ENCODE peak calls at places on chromosomes 11 and 22, in ten cellular contexts. G, O, F, M, S, A, L, I, U and P are unnamed samples.

GRCh38 chr11:17954395-17955252 is 58.2 kb downstream of the SERGEF start:
- DNase-seq in G (no peak), O (no peak), F (no peak), M (no peak), S (no peak), A (no peak), L (no peak), I (no peak), U (no peak), P (no peak)

GRCh38 chr22:48874956-48875355 is 952.7 kb downstream of the BRD1 start:
- DNase-seq in G (no peak), O (no peak), F (no peak), M (peak; percentile 44), S (no peak), A (peak; percentile 13), L (no peak), I (no peak), U (no peak), P (no peak)

GRCh38 chr11:61056566-61056965 is 45.7 kb upstream of the CD5 start:
- DNase-seq in G (peak; percentile 46), O (no peak), F (no peak), M (no peak), S (no peak), A (no peak), L (no peak), I (no peak), U (no peak), P (no peak)

GRCh38 chr11:122108192-122108799 is 7.7 kb downstream of the BLID start:
- DNase-seq in G (no peak), O (peak; percentile 36), F (no peak), M (no peak), S (no peak), A (no peak), L (no peak), I (no peak), U (peak; percentile 62), P (no peak)

GRCh38 chr11:104191124-104191523 is 27.2 kb upstream of the PDGFD start:
- DNase-seq in G (no peak), O (no peak), F (no peak), M (no peak), S (no peak), A (no peak), L (no peak), I (no peak), U (no peak), P (no peak)

GRCh38 chr11:114709960-114710359 is 31.6 kb downstream of the NXPE2 start:
- DNase-seq in G (no peak), O (no peak), F (no peak), M (no peak), S (no peak), A (no peak), L (no peak), I (no peak), U (no peak), P (no peak)

GRCh38 chr11:117230286-117230961 is 1.4 kb downstream of the PCSK7 start:
- DNase-seq in G (peak; percentile 45), O (no peak), F (no peak), M (no peak), S (no peak), A (no peak), L (peak; percentile 46), I (no peak), U (no peak), P (no peak)

GRCh38 chr11:68804786-68805185 is 36.9 kb downstream of the CPT1A start:
- DNase-seq in G (no peak), O (no peak), F (no peak), M (no peak), S (no peak), A (no peak), L (no peak), I (no peak), U (no peak), P (no peak)

GRCh38 chr11:19727246-19727645 is 14.6 kb downstream of the NAV2 start:
- DNase-seq in G (no peak), O (no peak), F (no peak), M (no peak), S (no peak), A (no peak), L (no peak), I (no peak), U (no peak), P (no peak)

DNA sequence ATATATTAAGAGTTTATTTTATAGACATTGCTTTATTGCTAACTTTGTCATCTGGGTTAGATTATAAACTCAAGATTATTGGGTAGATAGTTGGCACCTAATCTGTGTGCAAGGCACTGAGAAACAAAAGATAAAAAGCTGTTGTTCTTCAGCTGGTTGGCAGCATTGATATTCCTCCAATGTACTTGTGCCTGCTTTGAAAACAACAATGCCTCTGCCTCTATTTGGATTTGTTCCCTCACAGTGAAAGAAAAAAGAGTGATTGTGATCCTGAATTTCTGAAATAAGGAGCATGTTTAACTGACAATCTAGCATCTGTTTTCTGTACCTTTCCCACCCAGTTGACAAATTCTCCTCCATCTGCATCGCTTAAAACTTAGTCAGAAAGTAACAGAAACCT is 98.3 kb downstream of the TYR start:
- DNase-seq in G (no peak), O (no peak), F (no peak), M (no peak), S (no peak), A (no peak), L (no peak), I (no peak), U (no peak), P (no peak)
- H3K27ac ChIP-seq in G (no peak overlapping the region), O (peak overlapping the region; percentile 15), F (no peak overlapping the region), M (no peak overlapping the region), S (no peak overlapping the region), A (no peak overlapping the region), L (no peak overlapping the region), I (no peak overlapping the region), U (no peak overlapping the region), P (no peak overlapping the region)

GRCh38 chr22:45602004-45602733 is 69.5 kb upstream of the ATXN10 start:
- DNase-seq in G (no peak), O (no peak), F (no peak), M (no peak), S (no peak), A (peak; percentile 22), L (peak; percentile 56), I (no peak), U (no peak), P (no peak)
- H3K27ac ChIP-seq in G (no peak overlapping the region), O (no peak overlapping the region), F (no peak overlapping the region), M (no peak overlapping the region), S (no peak overlapping the region), A (no peak overlapping the region), L (no peak overlapping the region), I (no peak overlapping the region), U (peak overlapping the region; percentile 99), P (no peak overlapping the region)

GRCh38 chr11:11975201-11976092 is 33.0 kb downstream of the DKK3 start:
- DNase-seq in G (peak; percentile 55), O (no peak), F (no peak), M (peak; percentile 27), S (no peak), A (no peak), L (no peak), I (no peak), U (no peak), P (no peak)

GRCh38 chr11:11972148-11972547 is 36.3 kb downstream of the DKK3 start:
- DNase-seq in G (peak; percentile 67), O (no peak), F (no peak), M (no peak), S (no peak), A (no peak), L (no peak), I (no peak), U (no peak), P (no peak)

GRCh38 chr11:11973866-11974265 is 34.6 kb downstream of the DKK3 start:
- DNase-seq in G (peak; percentile 68), O (no peak), F (no peak), M (peak; percentile 22), S (no peak), A (no peak), L (no peak), I (no peak), U (no peak), P (no peak)

GRCh38 chr11:11972942-11973341 is 35.5 kb downstream of the DKK3 start:
- DNase-seq in G (no peak), O (no peak), F (no peak), M (peak; percentile 27), S (no peak), A (no peak), L (no peak), I (no peak), U (no peak), P (no peak)

GRCh38 chr11:11973361-11973800 is 35.0 kb downstream of the DKK3 start:
- DNase-seq in G (peak; percentile 92), O (peak; percentile 64), F (peak; percentile 33), M (peak; percentile 62), S (no peak), A (no peak), L (peak; percentile 88), I (peak; percentile 95), U (no peak), P (no peak)
- H3K27ac ChIP-seq in G (peak overlapping the region; percentile 97), O (peak overlapping the region; percentile 66), F (peak overlapping the region; percentile 55), M (peak overlapping the region; percentile 68), S (no peak overlapping the region), A (peak overlapping the region; percentile 46), L (peak overlapping the region; percentile 65), I (peak overlapping the region; percentile 96), U (no peak overlapping the region), P (no peak overlapping the region)

GRCh38 chr11:118930152-118930712 is 4.5 kb upstream of the BCL9L start:
- DNase-seq in G (peak; percentile 88), O (peak; percentile 91), F (peak; percentile 96), M (peak; percentile 90), S (peak; percentile 90), A (peak; percentile 88), L (peak; percentile 93), I (peak; percentile 92), U (peak; percentile 81), P (peak; percentile 85)
- H3K27ac ChIP-seq in G (peak overlapping the region; percentile 100), O (peak overlapping the region; percentile 99), F (peak overlapping the region; percentile 98), M (peak overlapping the region; percentile 94), S (peak overlapping the region; percentile 25), A (peak overlapping the region; percentile 94), L (peak overlapping the region; percentile 98), I (peak overlapping the region; percentile 90), U (peak overlapping the region; percentile 100), P (peak overlapping the region; percentile 100)

GRCh38 chr11:113253406-113253805 is 61.0 kb upstream of the TTC12 start:
- DNase-seq in G (no peak), O (no peak), F (no peak), M (no peak), S (no peak), A (no peak), L (no peak), I (no peak), U (no peak), P (no peak)
- H3K27ac ChIP-seq in G (no peak overlapping the region), O (no peak overlapping the region), F (no peak overlapping the region), M (no peak overlapping the region), S (no peak overlapping the region), A (no peak overlapping the region), L (no peak overlapping the region), I (no peak overlapping the region), U (no peak overlapping the region), P (no peak overlapping the region)

GRCh38 chr11:67396587-67397398 is 4.9 kb downstream of the PPP1CA start:
- DNase-seq in G (no peak), O (no peak), F (no peak), M (no peak), S (no peak), A (no peak), L (no peak), I (no peak), U (no peak), P (no peak)
- H3K27ac ChIP-seq in G (no peak overlapping the region), O (peak overlapping the region; percentile 4), F (no peak overlapping the region), M (no peak overlapping the region), S (no peak overlapping the region), A (no peak overlapping the region), L (no peak overlapping the region), I (no peak overlapping the region), U (no peak overlapping the region), P (no peak overlapping the region)

GRCh38 chr11:11589385-11589890 is 32.4 kb downstream of the GALNT18 start:
- DNase-seq in G (peak; percentile 16), O (no peak), F (no peak), M (no peak), S (no peak), A (no peak), L (no peak), I (no peak), U (no peak), P (no peak)
- H3K27ac ChIP-seq in G (peak overlapping the region; percentile 78), O (no peak overlapping the region), F (no peak overlapping the region), M (no peak overlapping the region), S (no peak overlapping the region), A (no peak overlapping the region), L (no peak overlapping the region), I (no peak overlapping the region), U (no peak overlapping the region), P (peak overlapping the region; percentile 45)